ENCODE peak calls at places on chromosomes 1 and 21, in five cellular contexts. N is GM23248, W is neural progenitor cell, Q is SK-N-SH, S is MM.1S. I is an unnamed sample.

GRCh38 chr1:93919780-93920179 is 10.6 kb upstream of the GCLM start:
- DNase-seq in Q (no peak), N (no peak), S (no peak), W (no peak), I (no peak)

GRCh38 chr21:36820176-36821031 is 121.5 kb downstream of the SIM2 start:
- DNase-seq in Q (no peak), N (no peak), W (peak; percentile 76), S (no peak), I (no peak)

GRCh38 chr1:238364214-238364892 is 473.6 kb upstream of the ZP4 start:
- DNase-seq in S (no peak), Q (no peak), N (no peak), W (no peak), I (no peak)

GRCh38 chr1:6052543-6053205 is 7.0 kb downstream of the KCNAB2 start:
- DNase-seq in S (peak; percentile 19), Q (peak; percentile 86), W (peak; percentile 92), N (peak; percentile 73), I (peak; percentile 84)

GRCh38 chr21:39083377-39084008 is 99.8 kb downstream of the PSMG1 start:
- DNase-seq in S (no peak), N (peak; percentile 27), W (no peak), Q (no peak), I (peak; percentile 68)

GRCh38 chr1:177219458-177220390 is 49.0 kb downstream of the BRINP2 start:
- DNase-seq in W (no peak), N (no peak), Q (no peak), S (no peak), I (peak; percentile 54)

GRCh38 chr1:55073187-55073916 is 34.0 kb downstream of the PCSK9 start:
- DNase-seq in N (no peak), Q (no peak), S (no peak), W (no peak), I (no peak)

GRCh38 chr1:18581420-18581880 is 49.2 kb upstream of the PAX7 start:
- DNase-seq in S (peak; percentile 41), N (peak; percentile 40), W (peak; percentile 79), Q (peak; percentile 85), I (peak; percentile 68)

GRCh38 chr1:55781944-55782482 is 566.8 kb upstream of the USP24 start:
- DNase-seq in W (no peak), S (no peak), N (peak; percentile 80), Q (no peak), I (peak; percentile 67)

GRCh38 chr1:111571987-111572386 is 47.6 kb upstream of the RAP1A start:
- DNase-seq in N (peak; percentile 75), S (no peak), Q (no peak), W (peak; percentile 71), I (no peak)

GRCh38 chr21:42724226-42724920 is 71.0 kb downstream of the PDE9A start:
- DNase-seq in N (peak; percentile 90), W (no peak), S (no peak), Q (no peak), I (peak; percentile 61)

GRCh38 chr1:234647245-234647644 is 37.3 kb upstream of the IRF2BP2 start:
- DNase-seq in S (peak; percentile 75), Q (no peak), N (no peak), W (no peak), I (no peak)

GRCh38 chr1:39928809-39929587 is 25.9 kb upstream of the MFSD2A start:
- DNase-seq in N (no peak), W (no peak), S (no peak), Q (no peak), I (no peak)

GRCh38 chr1:39926820-39927219 is 25.1 kb upstream of the MYCL start:
- DNase-seq in S (no peak), N (no peak), Q (no peak), W (no peak), I (no peak)

GRCh38 chr1:39927538-39927937 is 25.8 kb upstream of the MYCL start:
- DNase-seq in W (no peak), Q (no peak), S (no peak), N (peak; percentile 16), I (no peak)

GRCh38 chr1:39925727-39926342 is 24.1 kb upstream of the MYCL start:
- DNase-seq in W (no peak), Q (no peak), N (peak; percentile 85), S (no peak), I (no peak)

GRCh38 chr1:39926343-39926769 is 24.6 kb upstream of the MYCL start:
- DNase-seq in S (no peak), W (no peak), Q (no peak), N (peak; percentile 49), I (no peak)
- H2AFZ ChIP-seq in S (no peak overlapping the region), W (no peak overlapping the region), Q (no peak overlapping the region), N (no peak overlapping the region), I (no peak overlapping the region)

DNA sequence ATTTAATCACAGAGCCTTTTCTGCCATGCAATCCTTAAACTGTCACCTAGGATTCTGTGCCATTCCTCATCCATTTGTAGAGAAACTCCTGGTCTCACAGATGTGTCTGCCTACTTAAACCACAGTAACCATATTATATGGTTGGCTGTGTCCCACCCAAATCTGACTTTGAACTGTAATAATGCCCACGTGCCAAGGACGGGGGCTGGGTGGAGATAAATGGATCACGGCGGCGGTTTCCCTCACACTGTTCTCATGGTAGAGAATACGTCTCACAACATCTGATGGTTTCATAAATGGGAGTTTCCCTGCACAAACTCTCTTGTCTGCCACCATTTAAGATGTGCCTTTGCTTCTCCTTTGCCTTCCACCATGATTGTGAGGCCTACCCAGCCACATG is 217.6 kb downstream of the RERE start:
- DNase-seq in Q (no peak), W (no peak), N (no peak), S (no peak), I (no peak)
- H3K4me1 ChIP-seq in Q (peaks cover 32% of the 10 kb centered on the region), W (peaks cover 30% of the 10 kb centered on the region), N (peaks cover 16% of the 10 kb centered on the region), S (peaks cover 43% of the 10 kb centered on the region), I (peaks cover 15% of the 10 kb centered on the region)

GRCh38 chr1:204358605-204359004 is 1.1 kb downstream of the PLEKHA6 start:
- DNase-seq in Q (peak; percentile 47), W (no peak), N (no peak), S (no peak), I (no peak)
- H2AFZ ChIP-seq in Q (no peak overlapping the region), W (peak overlapping the region; percentile 35), N (no peak overlapping the region), S (no peak overlapping the region), I (no peak overlapping the region)

GRCh38 chr1:84300501-84300900 is 1.0 kb upstream of the SAMD13 start:
- DNase-seq in N (no peak), Q (no peak), W (no peak), S (no peak), I (no peak)
- H3K4me1 ChIP-seq in N (peaks cover 34% of the 10 kb centered on the region), Q (peaks cover 17% of the 10 kb centered on the region), W (peaks cover 40% of the 10 kb centered on the region), S (no peaks in the 10 kb centered on the region), I (peaks cover 28% of the 10 kb centered on the region)

DNA sequence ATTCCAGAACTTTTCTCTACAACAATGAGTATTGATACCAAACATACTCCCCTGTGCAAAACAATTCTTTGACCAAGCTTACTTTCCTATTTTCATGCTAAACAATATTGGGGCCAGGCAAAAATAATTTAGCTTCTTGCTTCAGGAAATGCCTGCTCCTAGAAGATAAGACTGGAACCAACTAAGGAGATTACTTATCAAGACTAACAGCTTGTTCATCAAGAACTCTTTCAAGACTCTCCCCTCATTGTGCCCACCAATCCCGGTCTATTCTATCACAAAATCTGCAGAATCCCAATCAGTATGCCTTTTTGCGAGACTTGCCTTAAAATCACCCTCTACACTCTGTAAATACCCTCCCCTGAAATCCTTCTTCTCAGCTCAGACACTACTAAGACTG is 536.6 kb downstream of the RWDD3 start:
- DNase-seq in S (no peak), W (no peak), Q (no peak), N (no peak), I (no peak)
- H2AFZ ChIP-seq in S (no peak overlapping the region), W (no peak overlapping the region), Q (no peak overlapping the region), N (no peak overlapping the region), I (no peak overlapping the region)